ENCODE peak calls at places on chromosomes 2 and 18, in ten cellular contexts. One of them, this sample, is unnamed.

GRCh38 chr18:59904051-59904601 is 4.3 kb downstream of the PMAIP1 start:
- DNase-seq in T-helper 9 cell: no peak
- DNase-seq in H7: no peak
- DNase-seq in activated CD4-positive, alpha-beta T cell treated with anti-CD3 and anti-CD28 coated beads, Interleukin-2, amount 10 ng/mL, durations not matched to agents 7 days and 5 days: no peak
- DNase-seq in GDM1: no peak
- DNase-seq in activated T-helper 1 cell treated with anti-CD3 and anti-CD28 coated beads, Interleukin-12 subunit alpha, Interleukin-12 subunit beta, Interleukin-2, Interleukin-4 antibody, amounts not matched to agents 30 ng/mL and 10 ng/mL and 1 ng/mL, durations not matched to agents 14 hours and 24 hours and 36 hours: no peak
- DNase-seq in iPS-NIHi11: no peak
- DNase-seq in psoas muscle: no peak
- DNase-seq in fibroblast of the conjunctiva: no peak
- DNase-seq in WTC11: no peak
- DNase-seq in this sample: no peak

GRCh38 chr2:110095994-110096633 is 19.5 kb downstream of the MALL start:
- DNase-seq in T-helper 9 cell: no peak
- DNase-seq in H7: no peak
- DNase-seq in activated CD4-positive, alpha-beta T cell treated with anti-CD3 and anti-CD28 coated beads, Interleukin-2, amount 10 ng/mL, durations not matched to agents 7 days and 5 days: no peak
- DNase-seq in GDM1: no peak
- DNase-seq in activated T-helper 1 cell treated with anti-CD3 and anti-CD28 coated beads, Interleukin-12 subunit alpha, Interleukin-12 subunit beta, Interleukin-2, Interleukin-4 antibody, amounts not matched to agents 30 ng/mL and 10 ng/mL and 1 ng/mL, durations not matched to agents 14 hours and 24 hours and 36 hours: no peak
- DNase-seq in iPS-NIHi11: no peak
- DNase-seq in psoas muscle: no peak
- DNase-seq in fibroblast of the conjunctiva: no peak
- DNase-seq in WTC11: no peak
- DNase-seq in this sample: no peak

GRCh38 chr2:24761866-24762265 is 31.3 kb downstream of the PTRHD1 start:
- DNase-seq in T-helper 9 cell: no peak
- DNase-seq in H7: no peak
- DNase-seq in activated CD4-positive, alpha-beta T cell treated with anti-CD3 and anti-CD28 coated beads, Interleukin-2, amount 10 ng/mL, durations not matched to agents 7 days and 5 days: no peak
- DNase-seq in GDM1: no peak
- DNase-seq in activated T-helper 1 cell treated with anti-CD3 and anti-CD28 coated beads, Interleukin-12 subunit alpha, Interleukin-12 subunit beta, Interleukin-2, Interleukin-4 antibody, amounts not matched to agents 30 ng/mL and 10 ng/mL and 1 ng/mL, durations not matched to agents 14 hours and 24 hours and 36 hours: no peak
- DNase-seq in iPS-NIHi11: no peak
- DNase-seq in psoas muscle: no peak
- DNase-seq in fibroblast of the conjunctiva: no peak
- DNase-seq in WTC11: no peak
- DNase-seq in this sample: no peak

GRCh38 chr2:205749078-205749477 is 66.8 kb downstream of the NRP2 start:
- DNase-seq in T-helper 9 cell: no peak
- DNase-seq in H7: no peak
- DNase-seq in activated CD4-positive, alpha-beta T cell treated with anti-CD3 and anti-CD28 coated beads, Interleukin-2, amount 10 ng/mL, durations not matched to agents 7 days and 5 days: no peak
- DNase-seq in GDM1: no peak
- DNase-seq in activated T-helper 1 cell treated with anti-CD3 and anti-CD28 coated beads, Interleukin-12 subunit alpha, Interleukin-12 subunit beta, Interleukin-2, Interleukin-4 antibody, amounts not matched to agents 30 ng/mL and 10 ng/mL and 1 ng/mL, durations not matched to agents 14 hours and 24 hours and 36 hours: no peak
- DNase-seq in iPS-NIHi11: no peak
- DNase-seq in psoas muscle: no peak
- DNase-seq in fibroblast of the conjunctiva: no peak
- DNase-seq in WTC11: no peak
- DNase-seq in this sample: no peak

GRCh38 chr2:135091681-135092080 is 39.6 kb downstream of the RAB3GAP1 start:
- DNase-seq in T-helper 9 cell: no peak
- DNase-seq in H7: no peak
- DNase-seq in activated CD4-positive, alpha-beta T cell treated with anti-CD3 and anti-CD28 coated beads, Interleukin-2, amount 10 ng/mL, durations not matched to agents 7 days and 5 days: no peak
- DNase-seq in GDM1: no peak
- DNase-seq in activated T-helper 1 cell treated with anti-CD3 and anti-CD28 coated beads, Interleukin-12 subunit alpha, Interleukin-12 subunit beta, Interleukin-2, Interleukin-4 antibody, amounts not matched to agents 30 ng/mL and 10 ng/mL and 1 ng/mL, durations not matched to agents 14 hours and 24 hours and 36 hours: no peak
- DNase-seq in iPS-NIHi11: no peak
- DNase-seq in psoas muscle: no peak
- DNase-seq in fibroblast of the conjunctiva: no peak
- DNase-seq in WTC11: no peak
- DNase-seq in this sample: no peak

GRCh38 chr2:12320027-12320734 is 396.6 kb upstream of the TRIB2 start:
- DNase-seq in T-helper 9 cell: no peak
- DNase-seq in H7: no peak
- DNase-seq in activated CD4-positive, alpha-beta T cell treated with anti-CD3 and anti-CD28 coated beads, Interleukin-2, amount 10 ng/mL, durations not matched to agents 7 days and 5 days: no peak
- DNase-seq in GDM1: no peak
- DNase-seq in activated T-helper 1 cell treated with anti-CD3 and anti-CD28 coated beads, Interleukin-12 subunit alpha, Interleukin-12 subunit beta, Interleukin-2, Interleukin-4 antibody, amounts not matched to agents 30 ng/mL and 10 ng/mL and 1 ng/mL, durations not matched to agents 14 hours and 24 hours and 36 hours: no peak
- DNase-seq in iPS-NIHi11: no peak
- DNase-seq in psoas muscle: no peak
- DNase-seq in fibroblast of the conjunctiva: peak
- DNase-seq in WTC11: no peak
- DNase-seq in this sample: peak

GRCh38 chr18:6947328-6948030 is 170.1 kb downstream of the LAMA1 start:
- DNase-seq in T-helper 9 cell: no peak
- DNase-seq in H7: no peak
- DNase-seq in activated CD4-positive, alpha-beta T cell treated with anti-CD3 and anti-CD28 coated beads, Interleukin-2, amount 10 ng/mL, durations not matched to agents 7 days and 5 days: no peak
- DNase-seq in GDM1: no peak
- DNase-seq in activated T-helper 1 cell treated with anti-CD3 and anti-CD28 coated beads, Interleukin-12 subunit alpha, Interleukin-12 subunit beta, Interleukin-2, Interleukin-4 antibody, amounts not matched to agents 30 ng/mL and 10 ng/mL and 1 ng/mL, durations not matched to agents 14 hours and 24 hours and 36 hours: no peak
- DNase-seq in iPS-NIHi11: no peak
- DNase-seq in psoas muscle: no peak
- DNase-seq in fibroblast of the conjunctiva: no peak
- DNase-seq in WTC11: no peak
- DNase-seq in this sample: no peak

GRCh38 chr18:79588636-79589481 is 90.7 kb upstream of the CTDP1 start:
- DNase-seq in T-helper 9 cell: no peak
- DNase-seq in H7: peak
- DNase-seq in activated CD4-positive, alpha-beta T cell treated with anti-CD3 and anti-CD28 coated beads, Interleukin-2, amount 10 ng/mL, durations not matched to agents 7 days and 5 days: no peak
- DNase-seq in GDM1: no peak
- DNase-seq in activated T-helper 1 cell treated with anti-CD3 and anti-CD28 coated beads, Interleukin-12 subunit alpha, Interleukin-12 subunit beta, Interleukin-2, Interleukin-4 antibody, amounts not matched to agents 30 ng/mL and 10 ng/mL and 1 ng/mL, durations not matched to agents 14 hours and 24 hours and 36 hours: no peak
- DNase-seq in iPS-NIHi11: peak
- DNase-seq in psoas muscle: peak
- DNase-seq in fibroblast of the conjunctiva: peak
- DNase-seq in WTC11: peak
- DNase-seq in this sample: peak